ENCODE peak calls at places on chromosomes 3 and 15, in ten cellular contexts. C is mammary epithelial cell; Z is heart left ventricle; T is esophagus squamous epithelium; Y is coronary artery; E is DND-41; M is CD4-positive, alpha-beta T cell; V is thoracic aorta; K is OCI-LY7; I is astrocyte. S is an unnamed sample.

GRCh38 chr3:50292924-50293801 is 934 bp upstream of the IFRD2 start:
- DNase-seq in C (no peak), Z (peak), T (no peak), Y (peak), E (no peak), M (no peak), V (no peak), K (peak), I (no peak), S (no peak)

GRCh38 chr3:119240101-119240581 is 537 bp downstream of the B4GALT4 start:
- DNase-seq in C (peak), Z (peak), T (no peak), Y (no peak), E (peak), M (no peak), V (no peak), K (no peak), I (no peak), S (peak)

GRCh38 chr3:35187908-35188307 is 451.4 kb upstream of the ARPP21 start:
- DNase-seq in C (no peak), Z (no peak), T (no peak), Y (no peak), E (no peak), M (no peak), V (no peak), K (no peak), I (no peak), S (no peak)

GRCh38 chr3:50340404-50341329 is at the start of gene RASSF1:
- DNase-seq in C (no peak), Z (peak), T (no peak), Y (peak), E (peak), M (no peak), V (no peak), K (peak), I (no peak), S (peak)

GRCh38 chr15:66927326-66928077 is 137.9 kb upstream of the SMAD3 start:
- DNase-seq in C (no peak), Z (no peak), T (no peak), Y (peak), E (no peak), M (no peak), V (no peak), K (no peak), I (no peak), S (no peak)

GRCh38 chr3:99128740-99129505 is 227.4 kb upstream of the DCBLD2 start:
- DNase-seq in C (peak), Z (no peak), T (no peak), Y (no peak), E (no peak), M (no peak), V (peak), K (no peak), I (peak), S (no peak)

GRCh38 chr3:124620600-124621063 is 109.6 kb upstream of the UMPS start:
- DNase-seq in C (no peak), Z (peak), T (no peak), Y (no peak), E (no peak), M (peak), V (no peak), K (peak), I (peak), S (peak)

GRCh38 chr15:45307230-45307924 is 55.3 kb downstream of the SLC28A2 start:
- DNase-seq in C (peak), Z (no peak), T (no peak), Y (no peak), E (no peak), M (no peak), V (no peak), K (peak), I (peak), S (no peak)

GRCh38 chr3:184602406-184603155 is 41.0 kb downstream of the EPHB3 start:
- DNase-seq in C (peak), Z (no peak), T (no peak), Y (no peak), E (no peak), M (no peak), V (no peak), K (no peak), I (no peak), S (no peak)

GRCh38 chr3:37309945-37310665 is 135.7 kb upstream of the LRRFIP2 start:
- DNase-seq in C (no peak), Z (no peak), T (no peak), Y (no peak), E (no peak), M (no peak), V (no peak), K (no peak), I (no peak), S (no peak)

GRCh38 chr3:127286571-127287140 is 1.2 kb downstream of the PRR20G start:
- DNase-seq in C (peak), Z (no peak), T (no peak), Y (no peak), E (no peak), M (no peak), V (no peak), K (no peak), I (no peak), S (no peak)

GRCh38 chr15:48021336-48022086 is 99.3 kb upstream of the SLC24A5 start:
- DNase-seq in C (peak), Z (no peak), T (no peak), Y (no peak), E (no peak), M (no peak), V (no peak), K (no peak), I (peak), S (no peak)

GRCh38 chr3:170528731-170529130 is 57.1 kb downstream of the SLC7A14 start:
- DNase-seq in C (no peak), Z (no peak), T (no peak), Y (no peak), E (no peak), M (no peak), V (no peak), K (no peak), I (no peak), S (no peak)

GRCh38 chr3:42066516-42067181 is 24.5 kb upstream of the TRAK1 start:
- DNase-seq in C (no peak), Z (no peak), T (no peak), Y (no peak), E (no peak), M (no peak), V (no peak), K (peak), I (peak), S (no peak)

DNA sequence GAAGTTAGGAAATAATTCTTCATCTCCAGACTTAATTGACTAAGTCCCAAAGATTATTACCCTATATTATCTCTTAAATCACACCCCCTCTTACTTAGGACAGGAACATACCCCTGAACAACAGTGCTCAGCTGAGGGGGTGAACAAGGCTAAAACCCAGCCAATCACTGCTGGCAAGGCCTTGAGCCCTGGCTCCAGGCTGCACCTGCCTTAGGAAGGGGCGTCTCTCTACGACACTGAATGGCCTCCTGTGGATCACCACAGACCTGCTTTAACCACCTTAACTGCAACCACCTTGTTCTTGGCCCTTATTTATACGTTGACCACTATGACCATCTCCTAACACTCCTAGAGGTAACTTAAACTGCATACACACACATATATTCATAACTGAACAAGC is 267.4 kb upstream of the THBS1 start:
- DNase-seq in C (no peak), Z (no peak), T (no peak), Y (no peak), E (no peak), M (no peak), V (no peak), K (no peak), I (no peak), S (no peak)
- TF ChIP-seq CTCF in C (no peak), Z (no peak), T (no peak), Y (no peak), E (no peak), M (no peak), V (no peak), K (no peak), I (no peak), S (no peak)

GRCh38 chr15:40357246-40357645 is 773 bp upstream of the DISP2 start:
- DNase-seq in C (no peak), Z (no peak), T (no peak), Y (no peak), E (no peak), M (no peak), V (no peak), K (no peak), I (no peak), S (no peak)

GRCh38 chr15:40355976-40356585 is 1.9 kb upstream of the DISP2 start:
- DNase-seq in C (no peak), Z (no peak), T (no peak), Y (no peak), E (no peak), M (no peak), V (no peak), K (no peak), I (no peak), S (no peak)

GRCh38 chr15:40354408-40355171 is 3.4 kb upstream of the DISP2 start:
- DNase-seq in C (no peak), Z (no peak), T (no peak), Y (no peak), E (peak), M (no peak), V (no peak), K (peak), I (peak), S (no peak)

GRCh38 chr15:40352221-40352901 is 1.5 kb downstream of the PHGR1 start:
- DNase-seq in C (no peak), Z (no peak), T (no peak), Y (no peak), E (no peak), M (no peak), V (no peak), K (no peak), I (no peak), S (no peak)

GRCh38 chr15:40353697-40354096 is 2.9 kb downstream of the PHGR1 start:
- DNase-seq in C (no peak), Z (no peak), T (no peak), Y (no peak), E (no peak), M (no peak), V (no peak), K (no peak), I (no peak), S (no peak)
- H3K27ac ChIP-seq in C (no peak), Z (no peak), T (no peak), Y (no peak), E (no peak), M (no peak), V (no peak), K (no peak), I (no peak), S (no peak)

GRCh38 chr3:115624898-115625297 is 1.6 kb downstream of the GAP43 start:
- DNase-seq in C (no peak), Z (no peak), T (no peak), Y (no peak), E (no peak), M (no peak), V (no peak), K (no peak), I (no peak), S (no peak)
- TF ChIP-seq CTCF in C (no peak), Z (no peak), T (no peak), Y (no peak), E (no peak), M (no peak), V (no peak), K (no peak), I (no peak), S (no peak)

GRCh38 chr3:66480666-66481065 is 20.2 kb downstream of the LRIG1 start:
- DNase-seq in C (no peak), Z (no peak), T (no peak), Y (no peak), E (peak), M (no peak), V (no peak), K (peak), I (peak), S (no peak)
- H3K27ac ChIP-seq in C (no peak), Z (peak), T (peak), Y (peak), E (no peak), M (no peak), V (peak), K (peak), I (no peak), S (peak)

GRCh38 chr3:159877924-159878323 is 110.7 kb upstream of the IL12A start:
- DNase-seq in C (peak), Z (no peak), T (no peak), Y (no peak), E (no peak), M (no peak), V (no peak), K (no peak), I (peak), S (no peak)
- TF ChIP-seq CTCF in C (no peak), Z (no peak), T (no peak), Y (no peak), E (no peak), M (no peak), V (no peak), K (no peak), I (no peak), S (no peak)

GRCh38 chr15:61155741-61156700 is 73.1 kb downstream of the RORA start:
- DNase-seq in C (peak), Z (peak), T (no peak), Y (no peak), E (no peak), M (no peak), V (no peak), K (no peak), I (peak), S (no peak)
- H3K27ac ChIP-seq in C (no peak), Z (peak), T (peak), Y (no peak), E (no peak), M (no peak), V (no peak), K (no peak), I (no peak), S (no peak)

GRCh38 chr3:157347577-157348303 is 88.9 kb upstream of the PTX3 start:
- DNase-seq in C (no peak), Z (no peak), T (no peak), Y (no peak), E (no peak), M (no peak), V (no peak), K (no peak), I (no peak), S (no peak)
- TF ChIP-seq CTCF in C (peak), Z (no peak), T (no peak), Y (no peak), E (peak), M (no peak), V (no peak), K (peak), I (peak), S (no peak)